ENCODE peak calls at places on chromosome 9, in seven cellular contexts. One of them, this sample, is unnamed.

GRCh38 chr9:27194401-27195091 is 85.5 kb downstream of the TEK start:
- DNase-seq in mesenchymal stem cell: peak
- DNase-seq in mesendoderm: peak
- DNase-seq in H9: no peak
- DNase-seq in H1: no peak
- DNase-seq in neuronal stem cell: no peak
- DNase-seq in trophoblast cell: peak
- DNase-seq in this sample: peak

GRCh38 chr9:3434594-3434993 is 91.2 kb downstream of the RFX3 start:
- DNase-seq in mesenchymal stem cell: peak
- DNase-seq in mesendoderm: no peak
- DNase-seq in H9: no peak
- DNase-seq in H1: no peak
- DNase-seq in neuronal stem cell: no peak
- DNase-seq in trophoblast cell: peak
- DNase-seq in this sample: peak

GRCh38 chr9:35954942-35955546 is 2.9 kb downstream of the OR2S2 start:
- DNase-seq in mesenchymal stem cell: peak
- DNase-seq in mesendoderm: peak
- DNase-seq in H9: peak
- DNase-seq in H1: peak
- DNase-seq in neuronal stem cell: peak
- DNase-seq in trophoblast cell: peak
- DNase-seq in this sample: peak

GRCh38 chr9:129258124-129258822 is 80.2 kb upstream of the IER5L start:
- DNase-seq in mesenchymal stem cell: peak
- DNase-seq in mesendoderm: peak
- DNase-seq in H9: peak
- DNase-seq in H1: peak
- DNase-seq in neuronal stem cell: peak
- DNase-seq in trophoblast cell: peak
- DNase-seq in this sample: peak

GRCh38 chr9:118367383-118367782 is 663.2 kb downstream of the TLR4 start:
- DNase-seq in mesenchymal stem cell: no peak
- DNase-seq in mesendoderm: no peak
- DNase-seq in H9: no peak
- DNase-seq in H1: no peak
- DNase-seq in neuronal stem cell: no peak
- DNase-seq in trophoblast cell: no peak
- DNase-seq in this sample: no peak

GRCh38 chr9:90428517-90428916 is 214.1 kb downstream of the DIRAS2 start:
- DNase-seq in mesenchymal stem cell: no peak
- DNase-seq in mesendoderm: no peak
- DNase-seq in H9: no peak
- DNase-seq in H1: no peak
- DNase-seq in neuronal stem cell: no peak
- DNase-seq in trophoblast cell: no peak
- DNase-seq in this sample: no peak

GRCh38 chr9:6551126-6551525 is 94.4 kb downstream of the GLDC start:
- DNase-seq in mesenchymal stem cell: peak
- DNase-seq in mesendoderm: no peak
- DNase-seq in H9: no peak
- DNase-seq in H1: no peak
- DNase-seq in neuronal stem cell: no peak
- DNase-seq in trophoblast cell: no peak
- DNase-seq in this sample: no peak

GRCh38 chr9:21782207-21782606 is 20.2 kb upstream of the MTAP start:
- DNase-seq in mesenchymal stem cell: no peak
- DNase-seq in mesendoderm: no peak
- DNase-seq in H9: no peak
- DNase-seq in H1: no peak
- DNase-seq in neuronal stem cell: no peak
- DNase-seq in trophoblast cell: peak
- DNase-seq in this sample: no peak

GRCh38 chr9:34987160-34988040 is 2.1 kb upstream of the DNAJB5 start:
- DNase-seq in mesenchymal stem cell: no peak
- DNase-seq in mesendoderm: no peak
- DNase-seq in H9: no peak
- DNase-seq in H1: no peak
- DNase-seq in neuronal stem cell: no peak
- DNase-seq in trophoblast cell: no peak
- DNase-seq in this sample: no peak

GRCh38 chr9:24391095-24391494 is 154.6 kb downstream of the IZUMO3 start:
- DNase-seq in mesenchymal stem cell: no peak
- DNase-seq in mesendoderm: peak
- DNase-seq in H9: no peak
- DNase-seq in H1: no peak
- DNase-seq in neuronal stem cell: no peak
- DNase-seq in trophoblast cell: no peak
- DNase-seq in this sample: no peak

GRCh38 chr9:81789751-81790150 is 100.4 kb upstream of the TLE1 start:
- DNase-seq in mesenchymal stem cell: peak
- DNase-seq in mesendoderm: peak
- DNase-seq in H9: no peak
- DNase-seq in H1: no peak
- DNase-seq in neuronal stem cell: no peak
- DNase-seq in trophoblast cell: no peak
- DNase-seq in this sample: peak

GRCh38 chr9:116587919-116588318 is 99.2 kb upstream of the TRIM32 start:
- DNase-seq in mesenchymal stem cell: no peak
- DNase-seq in mesendoderm: no peak
- DNase-seq in H9: no peak
- DNase-seq in H1: no peak
- DNase-seq in neuronal stem cell: no peak
- DNase-seq in trophoblast cell: no peak
- DNase-seq in this sample: no peak

GRCh38 chr9:136943291-136944093 is 1.0 kb downstream of the FBXW5 start:
- DNase-seq in mesenchymal stem cell: no peak
- DNase-seq in mesendoderm: peak
- DNase-seq in H9: no peak
- DNase-seq in H1: peak
- DNase-seq in neuronal stem cell: no peak
- DNase-seq in trophoblast cell: peak
- DNase-seq in this sample: no peak

GRCh38 chr9:121945849-121946248 is 147.3 kb downstream of the TTLL11 start:
- DNase-seq in mesenchymal stem cell: no peak
- DNase-seq in mesendoderm: no peak
- DNase-seq in H9: no peak
- DNase-seq in H1: no peak
- DNase-seq in neuronal stem cell: no peak
- DNase-seq in trophoblast cell: no peak
- DNase-seq in this sample: peak

GRCh38 chr9:126613656-126614055 is at the start of gene LMX1B:
- DNase-seq in mesenchymal stem cell: peak
- DNase-seq in mesendoderm: peak
- DNase-seq in H9: peak
- DNase-seq in H1: peak
- DNase-seq in neuronal stem cell: no peak
- DNase-seq in trophoblast cell: no peak
- DNase-seq in this sample: peak

GRCh38 chr9:98709968-98710965 is 1.5 kb upstream of the GABBR2 start:
- DNase-seq in mesenchymal stem cell: peak
- DNase-seq in mesendoderm: peak
- DNase-seq in H9: peak
- DNase-seq in H1: no peak
- DNase-seq in neuronal stem cell: no peak
- DNase-seq in trophoblast cell: peak
- DNase-seq in this sample: peak

GRCh38 chr9:23447166-23447565 is 378.9 kb downstream of the ELAVL2 start:
- DNase-seq in mesenchymal stem cell: no peak
- DNase-seq in mesendoderm: peak
- DNase-seq in H9: peak
- DNase-seq in H1: no peak
- DNase-seq in neuronal stem cell: no peak
- DNase-seq in trophoblast cell: no peak
- DNase-seq in this sample: no peak

GRCh38 chr9:7676757-7677156 is 122.8 kb downstream of the DMAC1 start:
- DNase-seq in mesenchymal stem cell: no peak
- DNase-seq in mesendoderm: no peak
- DNase-seq in H9: no peak
- DNase-seq in H1: no peak
- DNase-seq in neuronal stem cell: no peak
- DNase-seq in trophoblast cell: no peak
- DNase-seq in this sample: no peak

DNA sequence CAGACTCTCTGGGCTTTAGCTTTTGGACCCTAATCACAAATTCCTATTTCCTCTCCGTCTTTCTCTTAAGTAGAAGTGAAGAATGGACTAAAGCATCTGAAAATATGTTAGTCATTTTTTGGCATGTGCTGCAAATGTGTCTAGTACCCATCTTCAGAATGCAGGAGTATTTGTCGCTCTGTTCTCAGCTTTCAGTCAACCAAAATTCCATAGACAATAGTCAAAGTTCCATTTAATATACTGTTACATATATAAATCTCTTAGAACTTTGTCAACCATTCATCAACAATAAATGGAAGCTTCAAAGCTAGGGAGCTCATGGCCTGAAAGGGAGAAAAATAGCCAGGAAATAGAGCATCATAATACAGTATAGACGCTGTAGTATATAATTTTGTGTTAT is 509.4 kb downstream of the BNC2 start:
- DNase-seq in mesenchymal stem cell: no peak
- DNase-seq in mesendoderm: no peak
- DNase-seq in H9: no peak
- DNase-seq in H1: no peak
- DNase-seq in neuronal stem cell: no peak
- DNase-seq in trophoblast cell: peak
- DNase-seq in this sample: peak
- H3K4ac ChIP-seq in mesenchymal stem cell: no peak
- H3K4ac ChIP-seq in mesendoderm: no peak
- H3K4ac ChIP-seq in H9: no peak
- H3K4ac ChIP-seq in H1: no peak
- H3K4ac ChIP-seq in neuronal stem cell: no peak
- H3K4ac ChIP-seq in trophoblast cell: no peak
- H3K4ac ChIP-seq in this sample: no peak

GRCh38 chr9:89419978-89420394 is 77.9 kb downstream of the SEMA4D start:
- DNase-seq in mesenchymal stem cell: no peak
- DNase-seq in mesendoderm: no peak
- DNase-seq in H9: no peak
- DNase-seq in H1: no peak
- DNase-seq in neuronal stem cell: no peak
- DNase-seq in trophoblast cell: no peak
- DNase-seq in this sample: no peak
- H3K4ac ChIP-seq in mesenchymal stem cell: no peak
- H3K4ac ChIP-seq in mesendoderm: no peak
- H3K4ac ChIP-seq in H9: no peak
- H3K4ac ChIP-seq in H1: no peak
- H3K4ac ChIP-seq in neuronal stem cell: no peak
- H3K4ac ChIP-seq in trophoblast cell: no peak
- H3K4ac ChIP-seq in this sample: no peak

GRCh38 chr9:125156551-125156950 is 13.2 kb upstream of the SCAI start:
- DNase-seq in mesenchymal stem cell: no peak
- DNase-seq in mesendoderm: no peak
- DNase-seq in H9: no peak
- DNase-seq in H1: no peak
- DNase-seq in neuronal stem cell: no peak
- DNase-seq in trophoblast cell: no peak
- DNase-seq in this sample: no peak

GRCh38 chr9:125166762-125167161 is 22.8 kb downstream of the PPP6C start:
- DNase-seq in mesenchymal stem cell: no peak
- DNase-seq in mesendoderm: no peak
- DNase-seq in H9: no peak
- DNase-seq in H1: no peak
- DNase-seq in neuronal stem cell: no peak
- DNase-seq in trophoblast cell: no peak
- DNase-seq in this sample: no peak

GRCh38 chr9:125160750-125161149 is 17.4 kb upstream of the SCAI start:
- DNase-seq in mesenchymal stem cell: no peak
- DNase-seq in mesendoderm: no peak
- DNase-seq in H9: no peak
- DNase-seq in H1: no peak
- DNase-seq in neuronal stem cell: no peak
- DNase-seq in trophoblast cell: no peak
- DNase-seq in this sample: no peak

DNA sequence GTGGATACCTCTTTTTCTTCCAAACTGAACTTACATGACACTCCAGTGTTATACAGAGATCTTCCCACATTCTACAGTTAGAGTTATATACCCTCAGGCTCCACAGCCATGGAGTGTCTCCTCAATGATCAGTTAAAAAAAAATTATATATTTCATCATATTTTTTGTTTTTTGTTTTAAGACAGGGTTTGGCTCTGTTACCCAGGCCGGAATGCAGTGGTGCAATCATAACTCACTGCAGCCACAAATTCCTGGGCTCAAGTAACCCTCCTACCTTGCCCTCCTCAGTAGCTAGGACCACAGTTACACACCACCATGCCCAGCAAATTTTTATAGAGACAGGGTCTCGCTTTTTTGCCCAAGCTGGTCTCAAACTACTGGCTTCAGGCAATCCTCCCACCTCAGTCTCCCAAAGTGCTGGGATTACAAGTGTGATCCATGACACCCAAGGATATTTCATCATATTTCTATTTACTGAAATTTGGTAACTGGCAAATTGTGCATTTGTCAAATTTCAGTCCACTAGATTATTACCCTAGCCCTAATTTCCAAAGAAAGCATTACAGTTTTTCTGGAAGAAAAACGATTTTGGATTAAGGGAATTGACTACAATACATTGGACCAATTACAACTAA is 18.1 kb upstream of the SCAI start:
- DNase-seq in mesenchymal stem cell: no peak
- DNase-seq in mesendoderm: no peak
- DNase-seq in H9: no peak
- DNase-seq in H1: no peak
- DNase-seq in neuronal stem cell: no peak
- DNase-seq in trophoblast cell: peak
- DNase-seq in this sample: no peak
- H3K4ac ChIP-seq in mesenchymal stem cell: no peak
- H3K4ac ChIP-seq in mesendoderm: no peak
- H3K4ac ChIP-seq in H9: no peak
- H3K4ac ChIP-seq in H1: no peak
- H3K4ac ChIP-seq in neuronal stem cell: no peak
- H3K4ac ChIP-seq in trophoblast cell: no peak
- H3K4ac ChIP-seq in this sample: peak

GRCh38 chr9:86792136-86792535 is 155.2 kb downstream of the GAS1 start:
- DNase-seq in mesenchymal stem cell: no peak
- DNase-seq in mesendoderm: no peak
- DNase-seq in H9: no peak
- DNase-seq in H1: no peak
- DNase-seq in neuronal stem cell: no peak
- DNase-seq in trophoblast cell: peak
- DNase-seq in this sample: peak
- H3K4ac ChIP-seq in mesenchymal stem cell: no peak
- H3K4ac ChIP-seq in mesendoderm: no peak
- H3K4ac ChIP-seq in H9: no peak
- H3K4ac ChIP-seq in H1: no peak
- H3K4ac ChIP-seq in neuronal stem cell: no peak
- H3K4ac ChIP-seq in trophoblast cell: no peak
- H3K4ac ChIP-seq in this sample: no peak

DNA sequence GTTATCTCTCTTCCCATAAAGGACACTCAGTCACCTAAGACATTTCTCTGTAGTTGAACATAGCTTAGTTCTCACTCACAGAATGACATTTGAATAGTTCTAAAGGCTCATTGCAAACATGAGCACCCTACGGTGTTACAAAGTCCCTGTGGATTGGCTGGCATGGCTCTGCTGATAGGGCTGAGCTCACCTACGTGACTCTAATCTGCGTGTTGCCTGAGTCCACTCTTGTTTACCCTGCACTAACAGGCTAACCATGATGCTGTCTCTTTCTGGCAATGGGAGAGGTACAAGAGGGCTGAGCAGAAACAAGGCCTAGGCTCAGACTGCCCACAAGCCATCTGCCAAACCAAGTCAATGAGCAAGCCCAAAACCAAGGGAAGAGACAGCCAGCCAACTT is 103.6 kb downstream of the PALM2AKAP2 start:
- DNase-seq in mesenchymal stem cell: no peak
- DNase-seq in mesendoderm: no peak
- DNase-seq in H9: no peak
- DNase-seq in H1: no peak
- DNase-seq in neuronal stem cell: no peak
- DNase-seq in trophoblast cell: no peak
- DNase-seq in this sample: no peak
- H3K4ac ChIP-seq in mesenchymal stem cell: no peak
- H3K4ac ChIP-seq in mesendoderm: no peak
- H3K4ac ChIP-seq in H9: no peak
- H3K4ac ChIP-seq in H1: no peak
- H3K4ac ChIP-seq in neuronal stem cell: no peak
- H3K4ac ChIP-seq in trophoblast cell: no peak
- H3K4ac ChIP-seq in this sample: no peak

This sample was measured in IMR-90.